ENCODE peak calls at places on chromosomes 1 and 21, in five cellular contexts. S is lower lobe of right lung; Y is heart left ventricle; D is CD8-positive, alpha-beta memory T cell; Q is left lung. C is an unnamed sample.
A peak's percentile ranks its signal among the peaks of the same experiment; 100 is the strongest.

GRCh38 chr1:218587890-218588289 is 242.8 kb downstream of the TGFB2 start:
- DNase-seq in Q (no peak), D (no peak), S (no peak), Y (no peak), C (no peak)

GRCh38 chr1:101394041-101394440 is 157.2 kb downstream of the S1PR1 start:
- DNase-seq in S (no peak), D (no peak), Q (no peak), Y (no peak), C (no peak)

GRCh38 chr21:46116846-46117585 is 19.1 kb downstream of the COL6A2 start:
- DNase-seq in S (peak; percentile 36), Q (peak; percentile 28), D (no peak), Y (peak; percentile 4), C (peak; percentile 63)

GRCh38 chr1:119885903-119886783 is 10.2 kb downstream of the ADAM30 start:
- DNase-seq in S (peak; percentile 59), Y (peak; percentile 30), D (peak; percentile 33), Q (peak; percentile 42), C (peak; percentile 70)

GRCh38 chr1:109248797-109249629 is at the start of gene CELSR2:
- DNase-seq in S (peak; percentile 70), D (peak; percentile 51), Y (peak; percentile 50), Q (peak; percentile 61), C (peak; percentile 66)

GRCh38 chr1:23960291-23960718 is 677 bp downstream of the PNRC2 start:
- DNase-seq in Y (no peak), Q (no peak), S (no peak), D (no peak), C (no peak)

GRCh38 chr1:115137191-115137590 is 47.9 kb upstream of the TSPAN2 start:
- DNase-seq in Q (no peak), D (no peak), S (no peak), Y (no peak), C (no peak)

GRCh38 chr1:233518344-233518743 is 95.6 kb upstream of the KCNK1 start:
- DNase-seq in Y (no peak), D (no peak), S (no peak), Q (no peak), C (no peak)

GRCh38 chr1:62325696-62326095 is 6.5 kb upstream of the KANK4 start:
- DNase-seq in S (no peak), Q (no peak), Y (no peak), D (no peak), C (no peak)

GRCh38 chr21:28810826-28811524 is 181.7 kb downstream of the LTN1 start:
- DNase-seq in S (no peak), Q (no peak), Y (no peak), D (no peak), C (no peak)

GRCh38 chr1:7595338-7595737 is 175.8 kb upstream of the VAMP3 start:
- DNase-seq in Q (peak; percentile 27), Y (no peak), S (peak; percentile 21), D (no peak), C (peak; percentile 26)

GRCh38 chr1:60573726-60574409 is 500.3 kb upstream of the C1orf87 start:
- DNase-seq in S (no peak), Q (no peak), Y (no peak), D (no peak), C (no peak)

GRCh38 chr1:100736766-100737165 is 17.2 kb downstream of the VCAM1 start:
- DNase-seq in Q (no peak), S (no peak), D (no peak), Y (no peak), C (no peak)

GRCh38 chr1:153553691-153554608 is 4.9 kb upstream of the S100A3 start:
- DNase-seq in S (no peak), Q (no peak), D (no peak), Y (no peak), C (no peak)

GRCh38 chr1:6819641-6820040 is 34.4 kb downstream of the CAMTA1 start:
- DNase-seq in D (no peak), Q (no peak), S (no peak), Y (no peak), C (no peak)

GRCh38 chr1:101238041-101238515 is 1.3 kb downstream of the S1PR1 start:
- DNase-seq in D (peak; percentile 14), Q (no peak), S (peak; percentile 50), Y (no peak), C (peak; percentile 48)

GRCh38 chr1:67749844-67750689 is 65.1 kb downstream of the GADD45A start:
- DNase-seq in Q (no peak), D (no peak), Y (no peak), S (no peak), C (no peak)

GRCh38 chr21:41819236-41819855 is 52.5 kb upstream of the RIPK4 start:
- DNase-seq in S (no peak), Q (no peak), D (no peak), Y (no peak), C (peak; percentile 31)

GRCh38 chr1:228393268-228393699 is 13.4 kb downstream of the TRIM11 start:
- DNase-seq in D (no peak), Q (peak; percentile 35), Y (peak; percentile 56), S (peak; percentile 59), C (peak; percentile 43)

GRCh38 chr1:114558548-114558947 is 22.9 kb downstream of the BCAS2 start:
- DNase-seq in Q (no peak), Y (no peak), D (no peak), S (no peak), C (no peak)

GRCh38 chr1:217136895-217137205 is 413.6 kb upstream of the ESRRG start:
- DNase-seq in D (no peak), Q (no peak), Y (no peak), S (no peak), C (no peak)

GRCh38 chr1:180544050-180544449 is 14.7 kb upstream of the OVAAL start:
- DNase-seq in S (no peak), D (no peak), Q (no peak), Y (no peak), C (peak; percentile 80)

DNA sequence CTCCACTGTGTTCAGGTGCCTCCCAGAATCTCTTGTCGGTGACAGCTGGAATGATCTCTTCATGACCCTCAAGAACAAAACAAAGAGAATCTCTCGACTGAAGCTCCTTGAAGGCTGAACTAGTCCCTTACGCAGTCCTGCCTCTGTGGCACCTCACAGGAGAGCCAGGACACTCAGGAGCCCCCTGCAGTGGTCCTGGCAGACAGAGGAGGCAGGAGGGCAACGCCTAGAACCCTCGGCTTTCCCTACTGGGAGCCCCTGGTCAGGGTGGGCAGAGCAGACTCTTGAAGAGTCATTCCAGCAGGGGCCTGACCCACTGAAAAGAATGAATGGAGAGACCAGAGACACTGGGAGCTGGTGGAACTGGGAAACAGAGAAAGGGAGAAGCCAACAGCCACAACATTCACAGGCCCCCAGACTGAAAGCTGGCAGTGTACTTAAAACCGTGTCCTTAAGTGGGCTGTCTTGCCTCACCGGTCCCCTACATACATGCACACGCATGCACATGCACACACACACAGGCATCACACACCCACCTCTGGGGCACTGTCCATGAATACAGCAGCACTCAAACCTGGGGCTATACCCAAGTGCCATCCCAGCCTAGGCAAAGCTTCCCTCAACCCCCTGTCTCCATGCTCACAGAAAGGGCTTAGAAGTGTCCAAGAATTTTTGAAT is 67.5 kb upstream of the ANGPTL1 start:
- DNase-seq in Q (no peak), S (no peak), D (no peak), Y (no peak), C (no peak)
- H3K27ac ChIP-seq in Q (peak overlapping the region; percentile 13), S (peak overlapping the region; percentile 53), D (no peak overlapping the region), Y (peak overlapping the region; percentile 85), C (no peak overlapping the region)

GRCh38 chr1:89973481-89974127 is 21.3 kb upstream of the ZNF326 start:
- DNase-seq in S (no peak), D (no peak), Y (no peak), Q (no peak), C (no peak)
- H3K27ac ChIP-seq in S (no peak overlapping the region), D (no peak overlapping the region), Y (no peak overlapping the region), Q (no peak overlapping the region), C (no peak overlapping the region)

GRCh38 chr1:183139281-183139942 is 46.7 kb upstream of the LAMC2 start:
- DNase-seq in D (no peak), S (no peak), Y (no peak), Q (no peak), C (no peak)
- H3K27ac ChIP-seq in D (no peak overlapping the region), S (no peak overlapping the region), Y (peak overlapping the region; percentile 56), Q (no peak overlapping the region), C (no peak overlapping the region)

DNA sequence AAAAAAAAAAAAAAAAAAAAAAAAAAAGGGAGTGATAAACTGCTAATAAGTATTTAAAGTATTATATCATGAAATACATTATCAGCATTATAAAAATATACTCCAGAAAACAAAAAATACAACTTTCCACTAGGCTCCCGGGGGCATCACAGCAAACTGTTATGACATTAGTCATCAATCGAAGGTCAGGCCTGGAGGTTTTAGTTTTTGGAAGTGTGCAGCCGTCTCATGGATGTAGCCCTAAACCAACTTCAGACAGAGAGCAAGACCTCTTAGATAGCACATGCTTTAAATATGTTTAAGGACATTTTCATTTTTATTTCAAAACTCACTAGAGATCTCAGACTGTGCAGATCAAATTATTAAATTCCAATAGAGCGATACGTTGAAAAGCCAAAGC is 106.3 kb downstream of the RERE start:
- DNase-seq in S (no peak), Q (no peak), D (no peak), Y (no peak), C (no peak)
- H3K27ac ChIP-seq in S (no peak overlapping the region), Q (no peak overlapping the region), D (no peak overlapping the region), Y (no peak overlapping the region), C (no peak overlapping the region)

DNA sequence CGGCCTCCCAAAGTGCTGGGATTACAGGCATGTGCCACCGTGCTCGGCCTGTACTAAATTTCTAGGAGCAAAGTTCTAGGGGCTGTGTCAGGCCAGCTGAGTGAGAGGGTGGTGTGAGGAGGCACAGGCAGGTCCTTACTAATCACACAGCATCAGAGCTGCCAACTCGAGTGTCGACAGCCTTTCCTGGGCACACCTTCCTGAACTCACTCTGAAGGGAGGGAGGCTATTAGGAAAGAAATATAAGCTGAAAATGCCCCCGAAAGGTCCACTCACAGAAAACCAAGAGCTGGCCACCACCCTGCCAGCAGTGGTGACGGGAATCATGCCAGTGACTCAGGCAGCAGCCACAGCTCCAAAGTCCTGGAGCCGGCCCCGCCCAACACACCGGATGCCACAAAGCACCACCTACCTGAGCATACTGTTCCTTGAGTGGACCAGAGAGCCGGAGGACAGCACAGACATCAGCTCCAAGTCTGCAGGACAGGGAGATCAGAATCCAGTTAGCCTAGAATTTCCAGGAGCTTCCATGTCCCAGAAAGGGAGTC is 4.5 kb downstream of the PMVK start:
- DNase-seq in D (no peak), Q (peak; percentile 81), S (peak; percentile 87), Y (no peak), C (peak; percentile 96)
- H3K27ac ChIP-seq in D (no peak overlapping the region), Q (peak overlapping the region; percentile 33), S (peak overlapping the region; percentile 67), Y (no peak overlapping the region), C (peak overlapping the region; percentile 59)

GRCh38 chr1:110390692-110391232 is at the start of gene SLC16A4:
- DNase-seq in S (no peak), D (no peak), Y (peak; percentile 17), Q (no peak), C (no peak)
- H3K27ac ChIP-seq in S (peak within 1 kb of the TSS; percentile 72), D (no peak within 1 kb of the TSS), Y (peak within 1 kb of the TSS; percentile 68), Q (peak within 1 kb of the TSS; percentile 66), C (no peak within 1 kb of the TSS)

GRCh38 chr1:175124842-175125241 is 57.2 kb downstream of the TNN start:
- DNase-seq in D (no peak), Q (no peak), S (no peak), Y (no peak), C (no peak)
- H3K27ac ChIP-seq in D (no peak overlapping the region), Q (no peak overlapping the region), S (no peak overlapping the region), Y (peak overlapping the region; percentile 49), C (no peak overlapping the region)

C was measured in right lobe of liver.